ENCODE peak calls at places on chromosome 20, in ten cellular contexts. One of them, this sample, is unnamed.

GRCh38 chr20:15913661-15914060 is 659.6 kb downstream of the KIF16B start:
- DNase-seq in WTC11: no peak
- DNase-seq in transverse colon: no peak
- DNase-seq in MCF 10A: no peak
- DNase-seq in CD8-positive, alpha-beta T cell: no peak
- DNase-seq in tibial nerve: no peak
- DNase-seq in progenitor cell of endocrine pancreas: no peak
- DNase-seq in bronchial epithelial cell: no peak
- DNase-seq in stomach: no peak
- DNase-seq in PC-3: peak; percentile 44
- DNase-seq in this sample: no peak

GRCh38 chr20:58838174-58838573 is 12.5 kb downstream of the GNAS-AS1 start:
- DNase-seq in PC-3: no peak
- DNase-seq in MCF 10A: no peak
- DNase-seq in tibial nerve: no peak
- DNase-seq in CD8-positive, alpha-beta T cell: no peak
- DNase-seq in transverse colon: no peak
- DNase-seq in progenitor cell of endocrine pancreas: no peak
- DNase-seq in stomach: no peak
- DNase-seq in bronchial epithelial cell: no peak
- DNase-seq in WTC11: no peak
- DNase-seq in this sample: no peak

GRCh38 chr20:36378686-36379085 is 72.5 kb downstream of the DLGAP4 start:
- DNase-seq in WTC11: no peak
- DNase-seq in PC-3: no peak
- DNase-seq in bronchial epithelial cell: no peak
- DNase-seq in CD8-positive, alpha-beta T cell: no peak
- DNase-seq in stomach: no peak
- DNase-seq in progenitor cell of endocrine pancreas: no peak
- DNase-seq in transverse colon: no peak
- DNase-seq in tibial nerve: no peak
- DNase-seq in MCF 10A: no peak
- DNase-seq in this sample: no peak

GRCh38 chr20:47334022-47334551 is 22.4 kb downstream of the ZMYND8 start:
- DNase-seq in transverse colon: peak; percentile 47
- DNase-seq in bronchial epithelial cell: peak; percentile 97
- DNase-seq in stomach: no peak
- DNase-seq in CD8-positive, alpha-beta T cell: no peak
- DNase-seq in MCF 10A: peak; percentile 96
- DNase-seq in PC-3: peak; percentile 98
- DNase-seq in progenitor cell of endocrine pancreas: no peak
- DNase-seq in WTC11: no peak
- DNase-seq in tibial nerve: no peak
- DNase-seq in this sample: no peak

GRCh38 chr20:17971571-17972013 is 2.8 kb downstream of the MGME1 start:
- DNase-seq in progenitor cell of endocrine pancreas: no peak
- DNase-seq in transverse colon: no peak
- DNase-seq in stomach: no peak
- DNase-seq in PC-3: peak; percentile 46
- DNase-seq in CD8-positive, alpha-beta T cell: no peak
- DNase-seq in MCF 10A: no peak
- DNase-seq in tibial nerve: no peak
- DNase-seq in bronchial epithelial cell: no peak
- DNase-seq in WTC11: no peak
- DNase-seq in this sample: no peak

GRCh38 chr20:57476073-57476526 is 48.8 kb downstream of the CTCFL start:
- DNase-seq in bronchial epithelial cell: no peak
- DNase-seq in WTC11: peak; percentile 7
- DNase-seq in CD8-positive, alpha-beta T cell: no peak
- DNase-seq in tibial nerve: no peak
- DNase-seq in PC-3: no peak
- DNase-seq in MCF 10A: no peak
- DNase-seq in progenitor cell of endocrine pancreas: no peak
- DNase-seq in stomach: no peak
- DNase-seq in transverse colon: no peak
- DNase-seq in this sample: no peak

GRCh38 chr20:35232575-35232974 is 6.1 kb downstream of the MMP24 start:
- DNase-seq in stomach: no peak
- DNase-seq in MCF 10A: no peak
- DNase-seq in bronchial epithelial cell: no peak
- DNase-seq in transverse colon: no peak
- DNase-seq in WTC11: no peak
- DNase-seq in progenitor cell of endocrine pancreas: no peak
- DNase-seq in PC-3: no peak
- DNase-seq in CD8-positive, alpha-beta T cell: no peak
- DNase-seq in tibial nerve: no peak
- DNase-seq in this sample: no peak

GRCh38 chr20:32527447-32528055 is 57.6 kb downstream of the NOL4L start:
- DNase-seq in stomach: no peak
- DNase-seq in MCF 10A: no peak
- DNase-seq in PC-3: no peak
- DNase-seq in WTC11: no peak
- DNase-seq in transverse colon: no peak
- DNase-seq in bronchial epithelial cell: no peak
- DNase-seq in tibial nerve: no peak
- DNase-seq in CD8-positive, alpha-beta T cell: no peak
- DNase-seq in progenitor cell of endocrine pancreas: no peak
- DNase-seq in this sample: no peak

GRCh38 chr20:25245461-25245860 is 2.4 kb upstream of the PYGB start:
- DNase-seq in tibial nerve: no peak
- DNase-seq in CD8-positive, alpha-beta T cell: no peak
- DNase-seq in progenitor cell of endocrine pancreas: no peak
- DNase-seq in MCF 10A: no peak
- DNase-seq in WTC11: no peak
- DNase-seq in PC-3: no peak
- DNase-seq in bronchial epithelial cell: no peak
- DNase-seq in stomach: no peak
- DNase-seq in transverse colon: no peak
- DNase-seq in this sample: peak; percentile 66

GRCh38 chr20:56630086-56630493 is 984 bp downstream of the TFAP2C start:
- DNase-seq in stomach: peak; percentile 43
- DNase-seq in PC-3: peak; percentile 97
- DNase-seq in progenitor cell of endocrine pancreas: peak; percentile 59
- DNase-seq in bronchial epithelial cell: peak; percentile 83
- DNase-seq in MCF 10A: peak; percentile 88
- DNase-seq in transverse colon: peak; percentile 64
- DNase-seq in CD8-positive, alpha-beta T cell: no peak
- DNase-seq in WTC11: peak; percentile 85
- DNase-seq in tibial nerve: no peak
- DNase-seq in this sample: no peak

GRCh38 chr20:24985802-24986201 is 6.7 kb downstream of the APMAP start:
- DNase-seq in MCF 10A: no peak
- DNase-seq in PC-3: no peak
- DNase-seq in bronchial epithelial cell: no peak
- DNase-seq in stomach: peak; percentile 24
- DNase-seq in transverse colon: peak; percentile 34
- DNase-seq in WTC11: no peak
- DNase-seq in CD8-positive, alpha-beta T cell: no peak
- DNase-seq in progenitor cell of endocrine pancreas: no peak
- DNase-seq in tibial nerve: no peak
- DNase-seq in this sample: no peak

GRCh38 chr20:16062661-16063591 is 510.3 kb downstream of the KIF16B start:
- DNase-seq in progenitor cell of endocrine pancreas: no peak
- DNase-seq in transverse colon: no peak
- DNase-seq in WTC11: no peak
- DNase-seq in tibial nerve: no peak
- DNase-seq in CD8-positive, alpha-beta T cell: no peak
- DNase-seq in bronchial epithelial cell: no peak
- DNase-seq in PC-3: peak; percentile 32
- DNase-seq in MCF 10A: no peak
- DNase-seq in stomach: no peak
- DNase-seq in this sample: no peak

GRCh38 chr20:47265984-47266383 is 90.5 kb downstream of the ZMYND8 start:
- DNase-seq in transverse colon: no peak
- DNase-seq in tibial nerve: no peak
- DNase-seq in CD8-positive, alpha-beta T cell: no peak
- DNase-seq in WTC11: no peak
- DNase-seq in MCF 10A: no peak
- DNase-seq in bronchial epithelial cell: no peak
- DNase-seq in progenitor cell of endocrine pancreas: no peak
- DNase-seq in stomach: no peak
- DNase-seq in PC-3: no peak
- DNase-seq in this sample: no peak

GRCh38 chr20:41204304-41205265 is 67.2 kb downstream of the PLCG1 start:
- DNase-seq in bronchial epithelial cell: no peak
- DNase-seq in CD8-positive, alpha-beta T cell: no peak
- DNase-seq in transverse colon: no peak
- DNase-seq in progenitor cell of endocrine pancreas: no peak
- DNase-seq in stomach: no peak
- DNase-seq in PC-3: no peak
- DNase-seq in MCF 10A: no peak
- DNase-seq in tibial nerve: no peak
- DNase-seq in WTC11: no peak
- DNase-seq in this sample: no peak

DNA sequence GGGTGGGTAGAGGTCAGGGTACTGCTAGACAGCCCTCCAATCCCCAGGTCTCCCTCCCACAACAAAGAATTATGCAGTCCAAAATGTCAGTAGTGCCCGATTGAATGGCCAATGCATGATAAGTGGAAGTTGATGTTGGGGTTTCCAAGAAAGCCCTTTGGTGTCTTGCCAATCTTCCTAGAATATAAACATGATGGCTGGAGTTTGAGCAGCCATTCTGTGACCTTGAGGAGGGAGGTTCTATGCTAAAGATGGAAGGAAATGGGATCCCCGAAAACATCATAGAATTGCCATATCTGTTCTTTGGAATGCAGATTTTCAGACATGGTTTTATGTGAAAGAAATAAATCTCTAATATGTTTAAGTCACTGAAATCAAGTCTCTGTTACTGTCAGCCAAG is 32.9 kb upstream of the PTPN1 start:
- DNase-seq in progenitor cell of endocrine pancreas: no peak
- DNase-seq in PC-3: no peak
- DNase-seq in tibial nerve: no peak
- DNase-seq in bronchial epithelial cell: no peak
- DNase-seq in transverse colon: no peak
- DNase-seq in WTC11: no peak
- DNase-seq in CD8-positive, alpha-beta T cell: no peak
- DNase-seq in stomach: no peak
- DNase-seq in MCF 10A: no peak
- DNase-seq in this sample: no peak
- TF ChIP-seq CTCF in progenitor cell of endocrine pancreas: no peak
- TF ChIP-seq CTCF in PC-3: no peak
- TF ChIP-seq CTCF in tibial nerve: no peak
- TF ChIP-seq CTCF in bronchial epithelial cell: no peak
- TF ChIP-seq CTCF in transverse colon: no peak
- TF ChIP-seq CTCF in WTC11: no peak
- TF ChIP-seq CTCF in CD8-positive, alpha-beta T cell: no peak
- TF ChIP-seq CTCF in stomach: no peak
- TF ChIP-seq CTCF in MCF 10A: no peak
- TF ChIP-seq CTCF in this sample: no peak

DNA sequence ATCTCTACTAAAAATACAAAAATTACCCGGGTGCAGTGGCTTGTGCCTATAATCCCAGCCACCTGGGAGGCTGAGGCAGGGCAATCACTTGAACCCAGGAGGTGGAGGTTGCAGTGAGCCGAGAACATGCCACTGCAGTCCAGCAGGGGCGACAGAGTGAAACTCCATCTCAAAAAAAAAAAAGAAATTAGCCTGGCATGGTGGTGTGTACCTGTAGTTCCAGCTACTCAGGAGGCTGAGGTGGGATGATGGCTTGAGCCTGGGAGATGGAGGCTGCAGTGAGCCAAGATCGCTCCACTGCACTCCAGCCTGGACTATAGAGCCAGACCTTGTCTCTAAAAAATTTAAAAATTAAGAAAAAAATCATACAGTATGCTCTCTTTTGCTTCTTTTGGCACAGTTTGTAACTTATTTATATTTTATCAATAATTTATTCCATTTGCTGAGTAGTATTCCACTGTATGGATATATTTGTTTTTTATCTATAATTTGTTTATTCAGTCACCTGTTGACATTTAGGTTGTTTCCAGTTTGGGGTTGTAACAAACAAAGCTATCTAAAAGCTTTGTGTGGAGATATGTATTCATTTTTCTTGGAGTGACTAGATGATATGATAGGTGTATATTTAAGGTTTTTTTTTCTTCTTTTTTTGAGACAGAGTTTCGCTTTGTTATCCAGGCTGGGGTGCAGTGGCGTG is 8.0 kb upstream of the MYBL2 start:
- DNase-seq in MCF 10A: no peak
- DNase-seq in bronchial epithelial cell: no peak
- DNase-seq in PC-3: peak; percentile 27
- DNase-seq in CD8-positive, alpha-beta T cell: no peak
- DNase-seq in transverse colon: no peak
- DNase-seq in tibial nerve: no peak
- DNase-seq in progenitor cell of endocrine pancreas: no peak
- DNase-seq in WTC11: no peak
- DNase-seq in stomach: no peak
- DNase-seq in this sample: no peak
- TF ChIP-seq CTCF in MCF 10A: no peak
- TF ChIP-seq CTCF in bronchial epithelial cell: no peak
- TF ChIP-seq CTCF in PC-3: peak; percentile 18
- TF ChIP-seq CTCF in CD8-positive, alpha-beta T cell: no peak
- TF ChIP-seq CTCF in transverse colon: no peak
- TF ChIP-seq CTCF in tibial nerve: no peak
- TF ChIP-seq CTCF in progenitor cell of endocrine pancreas: no peak
- TF ChIP-seq CTCF in WTC11: no peak
- TF ChIP-seq CTCF in stomach: no peak
- TF ChIP-seq CTCF in this sample: peak; percentile 7

GRCh38 chr20:62817975-62818591 is 1.2 kb downstream of the COL9A3 start:
- DNase-seq in stomach: no peak
- DNase-seq in PC-3: no peak
- DNase-seq in WTC11: no peak
- DNase-seq in progenitor cell of endocrine pancreas: no peak
- DNase-seq in transverse colon: no peak
- DNase-seq in tibial nerve: no peak
- DNase-seq in bronchial epithelial cell: no peak
- DNase-seq in CD8-positive, alpha-beta T cell: no peak
- DNase-seq in MCF 10A: no peak
- DNase-seq in this sample: no peak
- TF ChIP-seq CTCF in stomach: no peak
- TF ChIP-seq CTCF in PC-3: no peak
- TF ChIP-seq CTCF in WTC11: no peak
- TF ChIP-seq CTCF in progenitor cell of endocrine pancreas: no peak
- TF ChIP-seq CTCF in transverse colon: no peak
- TF ChIP-seq CTCF in tibial nerve: no peak
- TF ChIP-seq CTCF in bronchial epithelial cell: no peak
- TF ChIP-seq CTCF in CD8-positive, alpha-beta T cell: no peak
- TF ChIP-seq CTCF in MCF 10A: no peak
- TF ChIP-seq CTCF in this sample: no peak

DNA sequence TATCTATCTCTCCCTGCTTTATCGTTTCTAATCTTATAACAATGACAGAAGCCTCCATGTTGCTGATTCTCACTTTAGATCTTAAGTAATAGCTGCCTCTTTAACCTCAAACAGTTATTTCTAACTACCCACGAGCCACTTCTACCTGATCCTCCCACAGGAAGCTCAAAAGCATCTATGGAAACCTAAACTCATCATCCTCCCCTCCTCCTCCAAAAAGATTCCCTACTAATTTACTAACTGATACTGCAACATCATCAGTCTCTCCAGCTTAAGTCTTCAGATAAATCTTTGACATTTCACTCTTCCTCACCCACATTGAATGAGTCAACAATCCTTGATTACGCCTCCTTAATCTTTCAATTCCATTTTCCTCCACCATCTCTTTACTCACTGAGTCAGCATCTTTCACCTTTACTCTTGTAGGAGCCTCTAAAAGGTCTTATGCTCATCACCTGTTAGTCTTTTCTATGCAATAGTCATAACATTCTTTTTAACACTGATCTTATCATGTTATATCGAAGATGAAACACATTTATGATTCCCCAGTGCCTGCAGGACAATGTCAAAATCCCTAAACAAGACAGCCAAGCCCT is 526.7 kb upstream of the CDH4 start:
- DNase-seq in WTC11: no peak
- DNase-seq in progenitor cell of endocrine pancreas: no peak
- DNase-seq in CD8-positive, alpha-beta T cell: no peak
- DNase-seq in tibial nerve: no peak
- DNase-seq in stomach: no peak
- DNase-seq in MCF 10A: no peak
- DNase-seq in transverse colon: no peak
- DNase-seq in bronchial epithelial cell: no peak
- DNase-seq in PC-3: no peak
- DNase-seq in this sample: no peak
- TF ChIP-seq CTCF in WTC11: no peak
- TF ChIP-seq CTCF in progenitor cell of endocrine pancreas: no peak
- TF ChIP-seq CTCF in CD8-positive, alpha-beta T cell: no peak
- TF ChIP-seq CTCF in tibial nerve: no peak
- TF ChIP-seq CTCF in stomach: no peak
- TF ChIP-seq CTCF in MCF 10A: no peak
- TF ChIP-seq CTCF in transverse colon: no peak
- TF ChIP-seq CTCF in bronchial epithelial cell: no peak
- TF ChIP-seq CTCF in PC-3: no peak
- TF ChIP-seq CTCF in this sample: no peak

This sample was measured in WERI-Rb-1.